ENCODE peak calls at places on chromosome 10, in six cellular contexts. U, O, E, A, I and Y are unnamed samples.

GRCh38 chr10:90167174-90168064 is 466.0 kb downstream of the KIF20B start:
- DNase-seq in U (no peak), O (no peak), E (no peak), A (no peak), I (no peak), Y (no peak)

GRCh38 chr10:100996678-100997363 is 2.8 kb upstream of the LZTS2 start:
- DNase-seq in U (no peak), O (no peak), E (peak), A (peak), I (no peak), Y (no peak)

GRCh38 chr10:13049774-13050420 is 48.4 kb upstream of the CCDC3 start:
- DNase-seq in U (no peak), O (no peak), E (no peak), A (no peak), I (no peak), Y (no peak)

GRCh38 chr10:111035542-111035941 is 41.3 kb upstream of the ADRA2A start:
- DNase-seq in U (no peak), O (no peak), E (no peak), A (no peak), I (no peak), Y (no peak)

GRCh38 chr10:100006241-100006886 is 3.4 kb downstream of the DNMBP start:
- DNase-seq in U (peak), O (peak), E (peak), A (no peak), I (no peak), Y (no peak)

GRCh38 chr10:121260383-121260782 is 337.9 kb downstream of the FGFR2 start:
- DNase-seq in U (no peak), O (no peak), E (no peak), A (no peak), I (no peak), Y (no peak)

GRCh38 chr10:19930936-19931859 is 115.0 kb downstream of the PLXDC2 start:
- DNase-seq in U (peak), O (no peak), E (no peak), A (peak), I (peak), Y (no peak)

GRCh38 chr10:15624405-15625191 is 95.1 kb downstream of the ITGA8 start:
- DNase-seq in U (no peak), O (no peak), E (no peak), A (no peak), I (no peak), Y (no peak)

GRCh38 chr10:103232772-103233488 is 12.8 kb upstream of the RPEL1 start:
- DNase-seq in U (no peak), O (peak), E (no peak), A (no peak), I (no peak), Y (no peak)

GRCh38 chr10:71397340-71398212 is 856 bp downstream of the CDH23 start:
- DNase-seq in U (no peak), O (no peak), E (no peak), A (no peak), I (peak), Y (no peak)

GRCh38 chr10:88989824-88990527 is 622 bp upstream of the FAS start:
- DNase-seq in U (peak), O (no peak), E (no peak), A (no peak), I (no peak), Y (no peak)

GRCh38 chr10:23189024-23189423 is 3.1 kb upstream of the PTF1A start:
- DNase-seq in U (no peak), O (no peak), E (no peak), A (no peak), I (no peak), Y (no peak)

GRCh38 chr10:71726673-71727428 is 7.3 kb upstream of the C10orf105 start:
- DNase-seq in U (no peak), O (no peak), E (no peak), A (peak), I (no peak), Y (peak)

GRCh38 chr10:126423779-126424491 is 35.7 kb upstream of the ADAM12 start:
- DNase-seq in U (no peak), O (no peak), E (no peak), A (no peak), I (no peak), Y (no peak)

GRCh38 chr10:21372651-21373410 is 152.7 kb downstream of the SKIDA1 start:
- DNase-seq in U (peak), O (peak), E (peak), A (peak), I (no peak), Y (peak)

GRCh38 chr10:11264481-11265044 is 246.9 kb downstream of the CELF2 start:
- DNase-seq in U (no peak), O (no peak), E (no peak), A (no peak), I (no peak), Y (no peak)

GRCh38 chr10:124093076-124093773 is at the start of gene CHST15:
- DNase-seq in U (peak), O (peak), E (no peak), A (peak), I (peak), Y (peak)

GRCh38 chr10:86167101-86167761 is 199.4 kb downstream of the GRID1 start:
- DNase-seq in U (no peak), O (no peak), E (no peak), A (no peak), I (no peak), Y (no peak)

GRCh38 chr10:26890956-26891355 is 30.2 kb upstream of the ABI1 start:
- DNase-seq in U (peak), O (peak), E (peak), A (peak), I (no peak), Y (peak)

GRCh38 chr10:71927669-71928592 is 36.3 kb upstream of the CHST3 start:
- DNase-seq in U (no peak), O (no peak), E (no peak), A (no peak), I (no peak), Y (no peak)

GRCh38 chr10:59908808-59909143 is 2.4 kb upstream of the CCDC6 start:
- DNase-seq in U (no peak), O (no peak), E (no peak), A (no peak), I (no peak), Y (no peak)

GRCh38 chr10:59906417-59907202 is at the start of gene CCDC6:
- DNase-seq in U (peak), O (peak), E (peak), A (peak), I (peak), Y (peak)

GRCh38 chr10:59907537-59907917 is 1.2 kb upstream of the CCDC6 start:
- DNase-seq in U (peak), O (no peak), E (no peak), A (no peak), I (no peak), Y (no peak)

GRCh38 chr10:59905735-59906416 is 480 bp downstream of the CCDC6 start:
- DNase-seq in U (no peak), O (no peak), E (peak), A (peak), I (no peak), Y (peak)

GRCh38 chr10:59907918-59908807 is 1.8 kb upstream of the CCDC6 start:
- DNase-seq in U (peak), O (peak), E (peak), A (peak), I (peak), Y (no peak)
- TF ChIP-seq POLR2A in U (peak), O (peak), E (peak), A (peak), I (peak), Y (no peak)

GRCh38 chr10:1577945-1578344 is 159.4 kb downstream of the ADARB2 start:
- DNase-seq in U (no peak), O (no peak), E (no peak), A (no peak), I (peak), Y (no peak)

GRCh38 chr10:1581189-1581588 is 156.1 kb downstream of the ADARB2 start:
- DNase-seq in U (no peak), O (no peak), E (peak), A (no peak), I (peak), Y (no peak)

GRCh38 chr10:1578392-1579140 is 158.8 kb downstream of the ADARB2 start:
- DNase-seq in U (no peak), O (no peak), E (no peak), A (no peak), I (peak), Y (no peak)

GRCh38 chr10:1579141-1579491 is 158.2 kb downstream of the ADARB2 start:
- DNase-seq in U (no peak), O (no peak), E (no peak), A (no peak), I (no peak), Y (no peak)

GRCh38 chr10:1579671-1580070 is 157.7 kb downstream of the ADARB2 start:
- DNase-seq in U (no peak), O (no peak), E (no peak), A (no peak), I (peak), Y (peak)
- TF ChIP-seq POLR2A in U (no peak), O (no peak), E (no peak), A (no peak), I (no peak), Y (no peak)

GRCh38 chr10:61987951-61988379 is 86.5 kb downstream of the ARID5B start:
- DNase-seq in U (no peak), O (no peak), E (no peak), A (no peak), I (no peak), Y (no peak)
- TF ChIP-seq POLR2A in U (no peak), O (no peak), E (no peak), A (no peak), I (no peak), Y (no peak)

DNA sequence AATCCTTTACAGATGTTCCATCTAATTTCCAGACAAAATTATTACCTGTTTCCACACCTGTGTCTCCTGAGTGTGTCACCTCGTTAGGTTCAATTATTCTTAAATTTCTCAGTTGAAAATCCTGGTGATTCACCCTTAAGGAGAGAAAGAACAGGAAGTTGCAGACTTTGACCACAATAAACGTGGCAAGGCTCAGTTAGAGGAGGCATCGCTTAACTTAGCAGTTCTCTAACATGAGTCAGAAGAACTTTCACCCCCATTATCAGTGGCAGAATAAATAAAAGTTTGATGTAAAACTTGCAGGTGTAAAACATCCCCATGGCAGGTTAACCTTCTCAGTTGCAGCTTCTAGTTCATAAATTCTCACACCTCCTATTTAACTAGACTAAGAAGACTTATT is 8.3 kb downstream of the XPNPEP1 start:
- DNase-seq in U (peak), O (peak), E (no peak), A (peak), I (no peak), Y (no peak)
- TF ChIP-seq POLR2A in U (no peak), O (no peak), E (no peak), A (no peak), I (peak), Y (no peak)

DNA sequence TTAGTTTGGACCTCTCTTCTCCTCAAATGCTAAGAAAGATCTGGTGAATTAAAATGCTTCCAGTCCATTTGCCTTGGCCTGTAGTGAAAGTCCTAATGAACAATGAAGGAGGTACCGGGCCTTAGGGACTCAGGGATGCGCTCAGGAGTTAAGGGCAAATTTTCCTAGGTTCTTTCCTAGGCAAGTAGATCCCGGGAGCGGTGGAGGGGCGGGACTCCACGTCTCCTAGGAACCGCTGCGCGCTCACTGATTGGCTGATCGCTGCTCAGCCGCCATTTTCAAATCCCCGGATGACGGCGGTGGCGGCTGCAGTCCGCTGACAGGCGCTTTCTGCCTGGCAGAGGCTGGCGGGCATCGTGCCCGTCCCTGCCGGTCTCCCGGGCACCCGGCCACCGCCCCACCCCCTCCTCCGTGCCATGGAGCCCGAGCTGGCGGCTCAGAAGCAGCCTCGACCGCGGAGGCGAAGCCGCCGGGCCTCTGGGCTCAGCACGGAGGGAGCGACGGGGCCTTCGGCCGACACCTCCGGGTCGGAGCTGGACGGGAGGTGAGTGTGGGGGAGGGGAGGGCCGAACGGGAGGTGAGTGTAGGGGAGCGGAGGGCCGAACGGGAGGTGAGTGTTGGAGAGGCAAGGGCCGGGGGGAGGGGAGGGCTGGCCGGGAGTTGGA is at the start of gene NET1:
- DNase-seq in U (peak), O (peak), E (peak), A (peak), I (peak), Y (peak)
- TF ChIP-seq POLR2A in U (no peak), O (no peak), E (peak), A (peak), I (peak), Y (peak)

DNA sequence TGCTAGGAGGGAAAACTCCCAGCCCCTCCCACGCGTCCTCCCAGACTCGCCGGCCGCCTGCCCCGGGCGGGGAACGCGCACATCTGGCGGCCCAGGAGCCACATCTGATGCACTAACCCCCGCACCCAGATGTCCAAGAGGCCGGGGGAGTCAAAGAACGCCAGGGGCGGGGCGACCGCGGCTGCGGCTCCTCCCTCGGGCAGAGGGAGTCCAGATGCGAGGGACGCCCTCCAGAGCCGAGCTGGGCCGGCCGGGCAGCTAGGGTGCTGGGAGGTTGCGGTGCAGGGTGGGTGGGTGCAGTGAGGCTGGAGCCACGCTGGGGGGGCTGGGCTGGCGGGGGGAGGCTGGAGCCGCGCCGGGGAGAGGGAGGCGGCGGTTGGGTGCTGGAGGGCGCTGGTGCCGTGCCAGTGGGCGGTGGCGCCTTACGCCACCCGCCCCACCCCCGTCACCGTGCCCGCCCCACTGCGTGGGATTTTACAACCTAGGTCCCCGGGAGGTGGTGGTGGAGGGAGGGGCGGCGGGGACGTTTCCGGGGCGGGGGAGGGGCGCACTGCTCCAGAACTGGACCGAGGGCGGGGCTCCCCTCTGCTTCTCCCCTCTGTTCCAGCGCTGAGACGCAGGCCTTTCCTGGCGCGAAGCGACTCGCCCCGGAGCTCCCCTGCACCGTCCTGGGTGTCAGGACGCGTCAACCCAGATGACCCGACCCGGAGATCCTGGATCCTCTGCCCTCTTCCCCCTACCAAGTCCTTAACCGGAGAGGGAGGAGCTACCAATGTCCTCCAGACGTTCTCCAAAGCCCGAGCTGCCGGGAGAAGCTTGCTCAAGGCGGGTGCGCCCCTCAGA is 109.1 kb downstream of the REEP3 start:
- DNase-seq in U (peak), O (peak), E (peak), A (peak), I (peak), Y (peak)
- TF ChIP-seq POLR2A in U (no peak), O (peak), E (peak), A (peak), I (peak), Y (peak)